ENCODE peak calls at places on chromosomes 2 and 18, in seven cellular contexts. One of them, this sample, is unnamed.

GRCh38 chr2:71609958-71610357 is 156.6 kb downstream of the DYSF start:
- DNase-seq in ascending aorta: no peak
- DNase-seq in fibroblast of lung: peak; percentile 32
- DNase-seq in H9: no peak
- DNase-seq in HCT116: peak; percentile 24
- DNase-seq in AG04450: no peak
- DNase-seq in heart left ventricle: no peak
- DNase-seq in this sample: no peak

GRCh38 chr2:148615446-148615845 is 29.1 kb upstream of the EPC2 start:
- DNase-seq in HCT116: no peak
- DNase-seq in fibroblast of lung: no peak
- DNase-seq in H9: peak; percentile 42
- DNase-seq in AG04450: no peak
- DNase-seq in heart left ventricle: no peak
- DNase-seq in ascending aorta: no peak
- DNase-seq in this sample: no peak

GRCh38 chr2:41867553-41867952 is 180.3 kb upstream of the PKDCC start:
- DNase-seq in HCT116: no peak
- DNase-seq in heart left ventricle: no peak
- DNase-seq in H9: no peak
- DNase-seq in ascending aorta: no peak
- DNase-seq in AG04450: no peak
- DNase-seq in fibroblast of lung: no peak
- DNase-seq in this sample: no peak

GRCh38 chr18:9081940-9082339 is 20.6 kb upstream of the NDUFV2 start:
- DNase-seq in fibroblast of lung: no peak
- DNase-seq in H9: no peak
- DNase-seq in heart left ventricle: no peak
- DNase-seq in ascending aorta: no peak
- DNase-seq in AG04450: no peak
- DNase-seq in HCT116: no peak
- DNase-seq in this sample: no peak

GRCh38 chr2:57696016-57696415 is 350.6 kb upstream of the VRK2 start:
- DNase-seq in ascending aorta: no peak
- DNase-seq in HCT116: peak; percentile 19
- DNase-seq in heart left ventricle: no peak
- DNase-seq in fibroblast of lung: peak; percentile 17
- DNase-seq in AG04450: no peak
- DNase-seq in H9: peak; percentile 56
- DNase-seq in this sample: no peak

GRCh38 chr18:5339202-5339834 is 43.8 kb upstream of the ZBTB14 start:
- DNase-seq in fibroblast of lung: no peak
- DNase-seq in H9: no peak
- DNase-seq in ascending aorta: no peak
- DNase-seq in HCT116: no peak
- DNase-seq in AG04450: no peak
- DNase-seq in heart left ventricle: no peak
- DNase-seq in this sample: no peak

GRCh38 chr18:3720818-3721545 is 271.0 kb downstream of the TGIF1 start:
- DNase-seq in HCT116: no peak
- DNase-seq in ascending aorta: no peak
- DNase-seq in AG04450: no peak
- DNase-seq in heart left ventricle: no peak
- DNase-seq in H9: no peak
- DNase-seq in fibroblast of lung: no peak
- DNase-seq in this sample: no peak

GRCh38 chr18:50190236-50190635 is 4.7 kb downstream of the MYO5B start:
- DNase-seq in H9: no peak
- DNase-seq in ascending aorta: no peak
- DNase-seq in heart left ventricle: no peak
- DNase-seq in HCT116: no peak
- DNase-seq in AG04450: no peak
- DNase-seq in fibroblast of lung: peak; percentile 60
- DNase-seq in this sample: no peak

GRCh38 chr18:22110482-22110924 is 58.9 kb upstream of the GATA6 start:
- DNase-seq in HCT116: no peak
- DNase-seq in heart left ventricle: no peak
- DNase-seq in H9: no peak
- DNase-seq in ascending aorta: no peak
- DNase-seq in AG04450: no peak
- DNase-seq in fibroblast of lung: no peak
- DNase-seq in this sample: no peak

GRCh38 chr2:232132179-232132578 is 170.7 kb downstream of the DIS3L2 start:
- DNase-seq in HCT116: no peak
- DNase-seq in AG04450: no peak
- DNase-seq in ascending aorta: no peak
- DNase-seq in H9: no peak
- DNase-seq in fibroblast of lung: no peak
- DNase-seq in heart left ventricle: no peak
- DNase-seq in this sample: no peak

GRCh38 chr2:232133078-232133477 is 171.6 kb downstream of the DIS3L2 start:
- DNase-seq in H9: no peak
- DNase-seq in fibroblast of lung: no peak
- DNase-seq in ascending aorta: no peak
- DNase-seq in HCT116: no peak
- DNase-seq in heart left ventricle: no peak
- DNase-seq in AG04450: no peak
- DNase-seq in this sample: no peak

GRCh38 chr2:232137748-232138147 is 176.2 kb downstream of the DIS3L2 start:
- DNase-seq in fibroblast of lung: no peak
- DNase-seq in H9: no peak
- DNase-seq in ascending aorta: no peak
- DNase-seq in AG04450: no peak
- DNase-seq in heart left ventricle: no peak
- DNase-seq in HCT116: no peak
- DNase-seq in this sample: no peak

GRCh38 chr2:232137346-232137745 is 175.8 kb downstream of the DIS3L2 start:
- DNase-seq in HCT116: no peak
- DNase-seq in AG04450: no peak
- DNase-seq in H9: no peak
- DNase-seq in fibroblast of lung: no peak
- DNase-seq in heart left ventricle: no peak
- DNase-seq in ascending aorta: no peak
- DNase-seq in this sample: no peak

DNA sequence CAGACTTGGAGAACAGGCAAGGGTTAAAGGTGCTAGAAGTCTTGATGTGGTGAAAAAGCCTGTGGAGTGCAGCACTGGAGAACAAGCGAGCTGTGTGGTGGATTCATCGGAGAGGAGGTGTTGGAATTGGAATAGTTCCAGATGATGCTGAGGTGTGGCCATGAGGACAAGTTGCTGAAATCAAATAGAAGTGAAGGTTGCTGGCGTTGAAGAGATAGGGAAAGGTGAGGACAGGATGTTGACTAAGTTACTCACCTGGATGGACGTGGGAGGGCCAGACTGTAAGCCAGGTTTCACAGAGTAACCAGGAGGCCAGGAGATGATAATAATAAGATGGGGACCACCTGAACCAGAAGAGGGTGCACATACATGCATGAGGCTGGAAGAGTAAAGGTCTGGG is 173.4 kb downstream of the DIS3L2 start:
- DNase-seq in ascending aorta: no peak
- DNase-seq in AG04450: no peak
- DNase-seq in heart left ventricle: no peak
- DNase-seq in H9: no peak
- DNase-seq in fibroblast of lung: no peak
- DNase-seq in HCT116: no peak
- DNase-seq in this sample: no peak
- H3K9me3 ChIP-seq in ascending aorta: no peaks in the 10 kb centered on the region
- H3K9me3 ChIP-seq in AG04450: no peaks in the 10 kb centered on the region
- H3K9me3 ChIP-seq in heart left ventricle: no peaks in the 10 kb centered on the region
- H3K9me3 ChIP-seq in H9: no peaks in the 10 kb centered on the region
- H3K9me3 ChIP-seq in fibroblast of lung: no peaks in the 10 kb centered on the region
- H3K9me3 ChIP-seq in HCT116: no peaks in the 10 kb centered on the region
- H3K9me3 ChIP-seq in this sample: no peaks in the 10 kb centered on the region

GRCh38 chr2:1738163-1738562 is 6.2 kb downstream of the PXDN start:
- DNase-seq in heart left ventricle: no peak
- DNase-seq in ascending aorta: peak; percentile 53
- DNase-seq in fibroblast of lung: no peak
- DNase-seq in H9: no peak
- DNase-seq in HCT116: no peak
- DNase-seq in AG04450: no peak
- DNase-seq in this sample: no peak
- H3K9me3 ChIP-seq in heart left ventricle: no peaks in the 10 kb centered on the region
- H3K9me3 ChIP-seq in ascending aorta: peaks cover 8% of the 10 kb centered on the region
- H3K9me3 ChIP-seq in fibroblast of lung: no peaks in the 10 kb centered on the region
- H3K9me3 ChIP-seq in H9: no peaks in the 10 kb centered on the region
- H3K9me3 ChIP-seq in HCT116: no peaks in the 10 kb centered on the region
- H3K9me3 ChIP-seq in AG04450: peaks cover 14% of the 10 kb centered on the region
- H3K9me3 ChIP-seq in this sample: no peaks in the 10 kb centered on the region

GRCh38 chr2:240522406-240522805 is 35.4 kb downstream of the ANKMY1 start:
- DNase-seq in HCT116: no peak
- DNase-seq in ascending aorta: peak; percentile 44
- DNase-seq in AG04450: no peak
- DNase-seq in fibroblast of lung: no peak
- DNase-seq in H9: no peak
- DNase-seq in heart left ventricle: no peak
- DNase-seq in this sample: no peak
- H3K9me3 ChIP-seq in HCT116: peaks cover 17% of the 10 kb centered on the region
- H3K9me3 ChIP-seq in ascending aorta: no peaks in the 10 kb centered on the region
- H3K9me3 ChIP-seq in AG04450: peaks cover 50% of the 10 kb centered on the region
- H3K9me3 ChIP-seq in fibroblast of lung: no peaks in the 10 kb centered on the region
- H3K9me3 ChIP-seq in H9: peaks cover 23% of the 10 kb centered on the region
- H3K9me3 ChIP-seq in heart left ventricle: no peaks in the 10 kb centered on the region
- H3K9me3 ChIP-seq in this sample: no peaks in the 10 kb centered on the region

DNA sequence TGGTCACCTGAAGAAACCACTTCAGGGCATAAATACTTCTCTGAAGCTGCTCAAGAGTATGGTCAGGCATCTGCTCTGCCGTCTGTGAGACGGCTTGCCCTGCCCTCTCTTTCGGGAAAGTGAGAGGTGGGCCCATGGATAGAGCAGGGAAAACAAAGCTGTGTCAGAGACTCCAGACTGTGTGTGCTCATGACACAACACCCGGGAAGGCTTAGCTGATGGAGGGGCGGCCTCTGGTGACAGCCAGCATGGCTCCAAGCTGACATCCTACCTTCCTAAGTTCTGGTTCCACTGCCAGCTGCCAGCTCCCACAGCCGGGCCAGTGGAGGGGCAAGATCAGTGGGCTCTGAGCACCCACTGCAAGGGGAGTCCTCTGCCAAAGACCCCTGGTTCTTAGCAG is 215.3 kb downstream of the ANKRD30B start:
- DNase-seq in ascending aorta: no peak
- DNase-seq in fibroblast of lung: no peak
- DNase-seq in HCT116: no peak
- DNase-seq in H9: no peak
- DNase-seq in AG04450: no peak
- DNase-seq in heart left ventricle: no peak
- DNase-seq in this sample: no peak
- H3K9me3 ChIP-seq in ascending aorta: no peaks in the 10 kb centered on the region
- H3K9me3 ChIP-seq in fibroblast of lung: no peaks in the 10 kb centered on the region
- H3K9me3 ChIP-seq in HCT116: peaks cover 7% of the 10 kb centered on the region
- H3K9me3 ChIP-seq in H9: peaks cover 73% of the 10 kb centered on the region
- H3K9me3 ChIP-seq in AG04450: peaks cover 41% of the 10 kb centered on the region
- H3K9me3 ChIP-seq in heart left ventricle: no peaks in the 10 kb centered on the region
- H3K9me3 ChIP-seq in this sample: no peaks in the 10 kb centered on the region

GRCh38 chr18:59268127-59268721 is 5.0 kb downstream of the RAX start:
- DNase-seq in ascending aorta: no peak
- DNase-seq in heart left ventricle: no peak
- DNase-seq in H9: no peak
- DNase-seq in AG04450: no peak
- DNase-seq in fibroblast of lung: no peak
- DNase-seq in HCT116: no peak
- DNase-seq in this sample: no peak

GRCh38 chr18:59266019-59266369 is 7.3 kb downstream of the RAX start:
- DNase-seq in ascending aorta: no peak
- DNase-seq in heart left ventricle: no peak
- DNase-seq in AG04450: no peak
- DNase-seq in fibroblast of lung: no peak
- DNase-seq in H9: no peak
- DNase-seq in HCT116: no peak
- DNase-seq in this sample: no peak

GRCh38 chr18:59266459-59266858 is 6.8 kb downstream of the RAX start:
- DNase-seq in ascending aorta: no peak
- DNase-seq in fibroblast of lung: no peak
- DNase-seq in HCT116: no peak
- DNase-seq in AG04450: no peak
- DNase-seq in heart left ventricle: no peak
- DNase-seq in H9: no peak
- DNase-seq in this sample: no peak

GRCh38 chr18:59267511-59268126 is 5.6 kb downstream of the RAX start:
- DNase-seq in AG04450: no peak
- DNase-seq in ascending aorta: no peak
- DNase-seq in H9: peak; percentile 58
- DNase-seq in heart left ventricle: no peak
- DNase-seq in HCT116: no peak
- DNase-seq in fibroblast of lung: no peak
- DNase-seq in this sample: no peak

DNA sequence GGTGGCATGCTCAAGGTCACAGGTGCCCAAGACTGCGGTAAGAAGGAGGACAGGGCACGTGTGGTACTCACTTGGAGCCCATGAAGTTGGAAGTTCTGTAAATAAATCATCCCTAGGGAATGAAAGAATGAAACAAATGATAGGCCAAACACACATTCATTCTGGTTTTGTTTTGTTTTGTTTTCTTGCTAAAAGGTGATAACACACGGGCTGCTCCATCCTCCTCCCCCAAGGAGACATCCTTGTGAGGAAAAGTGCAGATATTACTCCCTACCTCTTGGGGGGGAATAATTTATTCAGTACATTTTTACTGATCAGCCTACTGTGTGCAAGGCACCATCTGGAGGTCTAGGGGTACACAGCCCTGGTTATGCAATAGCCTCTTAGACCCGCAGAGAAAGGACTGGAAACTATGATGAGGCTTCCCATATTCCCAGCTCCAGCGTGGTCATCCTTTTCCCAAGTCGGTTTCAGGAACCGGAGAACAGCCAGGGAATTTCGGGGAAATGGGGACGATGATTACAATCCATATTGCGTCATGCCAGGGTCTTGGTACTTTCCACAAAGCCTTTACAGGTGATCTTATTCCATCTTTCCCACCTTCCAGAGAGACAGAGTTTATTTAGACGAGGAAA is 6.3 kb downstream of the RAX start:
- DNase-seq in H9: no peak
- DNase-seq in ascending aorta: no peak
- DNase-seq in heart left ventricle: no peak
- DNase-seq in HCT116: no peak
- DNase-seq in fibroblast of lung: no peak
- DNase-seq in AG04450: no peak
- DNase-seq in this sample: no peak
- H3K9me3 ChIP-seq in H9: no peaks in the 10 kb centered on the region
- H3K9me3 ChIP-seq in ascending aorta: no peaks in the 10 kb centered on the region
- H3K9me3 ChIP-seq in heart left ventricle: no peaks in the 10 kb centered on the region
- H3K9me3 ChIP-seq in HCT116: no peaks in the 10 kb centered on the region
- H3K9me3 ChIP-seq in fibroblast of lung: no peaks in the 10 kb centered on the region
- H3K9me3 ChIP-seq in AG04450: peaks cover 9% of the 10 kb centered on the region
- H3K9me3 ChIP-seq in this sample: no peaks in the 10 kb centered on the region